ENCODE peak calls at places on chromosomes 5 and 9, in nine cellular contexts. W is stimulated activated CD4-positive, alpha-beta T cell treated with anti-CD3 and anti-CD28 coated beads, Interleukin-15, amount 100 ng/mL, for 24 hours; Z is NCI-H187; P is neural progenitor cell; B is T-helper 2 cell; L is T-cell; Y is activated CD8-positive, alpha-beta T cell treated with anti-CD3 and anti-CD28 coated beads, Interleukin-2, amount 10 ng/mL, durations not matched to agents 7 days and 5 days; J is Caki2; N is GM20000. E is an unnamed sample.

GRCh38 chr5:146173597-146173996 is 8.9 kb downstream of the LARS1 start:
- DNase-seq in P (no peak), W (no peak), Z (no peak), L (no peak), B (peak; percentile 82), J (no peak), Y (no peak), N (peak; percentile 44), E (no peak)

GRCh38 chr5:40653221-40654022 is 26.3 kb upstream of the PTGER4 start:
- DNase-seq in Z (no peak), Y (peak; percentile 44), P (no peak), W (no peak), B (peak; percentile 75), J (no peak), N (no peak), L (peak; percentile 23), E (no peak)

GRCh38 chr9:78235771-78236510 is at the start of gene CEP78:
- DNase-seq in Z (peak; percentile 79), B (peak; percentile 94), P (peak; percentile 97), N (peak; percentile 94), W (peak; percentile 95), Y (peak; percentile 93), J (peak; percentile 80), L (peak; percentile 88), E (no peak)

GRCh38 chr5:111997308-111998159 is 240.5 kb upstream of the NREP start:
- DNase-seq in J (peak; percentile 41), B (no peak), Z (no peak), Y (no peak), N (no peak), L (no peak), P (no peak), W (peak; percentile 19), E (no peak)

GRCh38 chr5:96619946-96620345 is 42.2 kb upstream of the CAST start:
- DNase-seq in N (no peak), L (no peak), Y (no peak), B (no peak), P (no peak), J (no peak), W (no peak), Z (no peak), E (no peak)

GRCh38 chr5:15499528-15500325 is at the start of gene FBXL7:
- DNase-seq in B (peak; percentile 17), W (peak; percentile 5), Z (no peak), N (peak; percentile 40), J (peak; percentile 71), L (no peak), Y (no peak), P (peak; percentile 92), E (no peak)

GRCh38 chr5:175736652-175737051 is 78.8 kb downstream of the HRH2 start:
- DNase-seq in P (no peak), L (no peak), N (no peak), Z (no peak), Y (no peak), W (no peak), J (no peak), B (no peak), E (no peak)

GRCh38 chr5:84437673-84438315 is 53.1 kb upstream of the EDIL3 start:
- DNase-seq in L (no peak), P (no peak), N (no peak), J (peak; percentile 51), Z (no peak), B (no peak), W (no peak), Y (no peak), E (no peak)

GRCh38 chr9:130034570-130034969 is 8.4 kb downstream of the FNBP1 start:
- DNase-seq in Z (no peak), J (no peak), P (no peak), B (peak; percentile 86), W (peak; percentile 47), N (no peak), Y (no peak), L (no peak), E (no peak)

GRCh38 chr5:6729400-6730310 is 16.4 kb downstream of the TENT4A start:
- DNase-seq in J (no peak), N (no peak), Y (peak; percentile 62), L (peak; percentile 59), Z (no peak), B (peak; percentile 87), W (peak; percentile 52), P (no peak), E (no peak)

GRCh38 chr5:112210430-112211005 is 208.6 kb downstream of the EPB41L4A start:
- DNase-seq in Y (no peak), B (no peak), N (no peak), W (peak; percentile 9), L (no peak), Z (peak; percentile 31), P (peak; percentile 63), J (peak; percentile 30), E (peak; percentile 22)

GRCh38 chr5:137954131-137954879 is 65.0 kb downstream of the PKD2L2 start:
- DNase-seq in W (no peak), L (no peak), N (no peak), J (peak; percentile 63), P (no peak), B (no peak), Y (no peak), Z (no peak), E (peak; percentile 57)

GRCh38 chr9:78289474-78289873 is 7.5 kb upstream of the PSAT1 start:
- DNase-seq in J (peak; percentile 46), B (no peak), L (no peak), W (no peak), P (no peak), Y (no peak), Z (no peak), N (no peak), E (no peak)

GRCh38 chr5:17217421-17218352 is at the start of gene BASP1:
- DNase-seq in Y (peak; percentile 20), W (peak; percentile 56), B (peak; percentile 58), N (peak; percentile 92), P (peak; percentile 94), Z (no peak), L (peak; percentile 39), J (peak; percentile 23), E (no peak)

GRCh38 chr5:132019857-132020555 is 8.5 kb upstream of the ACSL6 start:
- DNase-seq in Z (no peak), W (peak; percentile 84), J (no peak), N (peak; percentile 79), P (no peak), B (peak; percentile 97), L (peak; percentile 65), Y (peak; percentile 93), E (no peak)

GRCh38 chr5:5266296-5266695 is 126.2 kb downstream of the ADAMTS16 start:
- DNase-seq in B (no peak), Y (no peak), Z (no peak), L (no peak), J (no peak), N (no peak), W (no peak), P (peak; percentile 10), E (no peak)

GRCh38 chr5:163498886-163499285 is 6.5 kb upstream of the MAT2B start:
- DNase-seq in Y (no peak), N (no peak), P (no peak), J (peak; percentile 33), L (no peak), Z (no peak), B (no peak), W (no peak), E (no peak)

GRCh38 chr9:92714787-92715487 is 45.0 kb upstream of the IPPK start:
- DNase-seq in J (no peak), B (no peak), L (no peak), P (no peak), Y (peak; percentile 18), N (peak; percentile 2), W (no peak), Z (no peak), E (no peak)

GRCh38 chr5:139651863-139652787 is 4.0 kb downstream of the CXXC5 start:
- DNase-seq in Z (no peak), W (peak; percentile 72), P (peak; percentile 90), Y (peak; percentile 76), N (peak; percentile 95), L (peak; percentile 68), J (peak; percentile 99), B (peak; percentile 59), E (no peak)

GRCh38 chr9:76516350-76516749 is 57.4 kb downstream of the GCNT1 start:
- DNase-seq in L (no peak), P (no peak), W (peak; percentile 6), N (no peak), Y (no peak), B (peak; percentile 61), Z (no peak), J (no peak), E (no peak)

GRCh38 chr5:131324311-131324710 is 60.5 kb downstream of the CDC42SE2 start:
- DNase-seq in L (no peak), Z (no peak), N (no peak), Y (no peak), P (peak; percentile 44), J (no peak), W (no peak), B (no peak), E (no peak)

GRCh38 chr5:71887680-71888079 is 168.6 kb downstream of the CARTPT start:
- DNase-seq in N (peak; percentile 72), J (peak; percentile 88), B (peak; percentile 84), L (no peak), P (peak; percentile 54), Z (no peak), W (no peak), Y (peak; percentile 38), E (peak; percentile 48)

GRCh38 chr5:119083679-119084078 is 12.8 kb downstream of the DMXL1 start:
- DNase-seq in B (no peak), Y (no peak), N (no peak), Z (no peak), W (no peak), L (no peak), J (no peak), P (no peak), E (no peak)

GRCh38 chr5:151085517-151086031 is 4.7 kb upstream of the TNIP1 start:
- DNase-seq in Y (no peak), J (peak; percentile 85), L (peak; percentile 27), B (peak; percentile 70), Z (no peak), N (peak; percentile 47), W (peak; percentile 63), P (no peak), E (no peak)

GRCh38 chr9:27181381-27181780 is 72.4 kb downstream of the TEK start:
- DNase-seq in W (no peak), Y (no peak), J (no peak), N (no peak), P (no peak), B (no peak), Z (no peak), L (no peak), E (no peak)

GRCh38 chr9:33374634-33375237 is 27.6 kb downstream of the AQP7 start:
- DNase-seq in N (peak; percentile 73), J (peak; percentile 62), P (peak; percentile 90), Y (peak; percentile 81), L (peak; percentile 71), B (peak; percentile 66), Z (peak; percentile 4), W (peak; percentile 76), E (peak; percentile 69)

GRCh38 chr5:142255831-142256230 is 69.0 kb downstream of the SPRY4 start:
- DNase-seq in Y (no peak), B (no peak), N (no peak), Z (no peak), P (no peak), W (no peak), L (no peak), J (no peak), E (no peak)

GRCh38 chr9:9299134-9299533 is 1313.7 kb downstream of the PTPRD start:
- DNase-seq in N (no peak), B (no peak), P (peak; percentile 16), Y (no peak), J (no peak), L (no peak), Z (no peak), W (no peak), E (no peak)

GRCh38 chr9:135217836-135218235 is 130.4 kb downstream of the OLFM1 start:
- DNase-seq in J (no peak), Z (no peak), N (no peak), P (no peak), Y (no peak), W (no peak), B (no peak), L (no peak), E (no peak)

GRCh38 chr9:78296208-78296892 is 575 bp upstream of the PSAT1 start:
- DNase-seq in Y (peak; percentile 31), N (peak; percentile 24), L (no peak), B (no peak), J (no peak), P (peak; percentile 75), Z (no peak), W (peak; percentile 43), E (no peak)

GRCh38 chr5:13843181-13843846 is 101.2 kb downstream of the DNAH5 start:
- DNase-seq in J (no peak), W (no peak), Z (no peak), P (no peak), L (no peak), N (no peak), Y (no peak), B (no peak), E (no peak)